ENCODE peak calls at places on chromosomes 1 and 21, in five cellular contexts. One of them, this sample, is unnamed.
A peak's percentile ranks its signal among the peaks of the same experiment; 100 is the strongest.

GRCh38 chr1:84253891-84254290 is 47.6 kb upstream of the SAMD13 start:
- DNase-seq in Panc1: peak; percentile 99
- DNase-seq in activated CD4-positive, alpha-beta T cell treated with anti-CD3 and anti-CD28 coated beads for 24 hours: no peak
- DNase-seq in mesendoderm: no peak
- DNase-seq in naive thymus-derived CD8-positive, alpha-beta T cell: no peak
- DNase-seq in this sample: no peak

GRCh38 chr1:204377800-204378608 is 18.3 kb upstream of the PLEKHA6 start:
- DNase-seq in Panc1: no peak
- DNase-seq in activated CD4-positive, alpha-beta T cell treated with anti-CD3 and anti-CD28 coated beads for 24 hours: peak; percentile 33
- DNase-seq in mesendoderm: peak; percentile 55
- DNase-seq in naive thymus-derived CD8-positive, alpha-beta T cell: peak; percentile 56
- DNase-seq in this sample: peak; percentile 43

GRCh38 chr1:231039161-231040018 is 664 bp downstream of the FAM89A start:
- DNase-seq in Panc1: no peak
- DNase-seq in activated CD4-positive, alpha-beta T cell treated with anti-CD3 and anti-CD28 coated beads for 24 hours: peak; percentile 15
- DNase-seq in mesendoderm: peak; percentile 68
- DNase-seq in naive thymus-derived CD8-positive, alpha-beta T cell: peak; percentile 24
- DNase-seq in this sample: peak; percentile 70

GRCh38 chr1:156004843-156005593 is 15.7 kb downstream of the SSR2 start:
- DNase-seq in Panc1: no peak
- DNase-seq in activated CD4-positive, alpha-beta T cell treated with anti-CD3 and anti-CD28 coated beads for 24 hours: no peak
- DNase-seq in mesendoderm: no peak
- DNase-seq in naive thymus-derived CD8-positive, alpha-beta T cell: peak; percentile 39
- DNase-seq in this sample: peak; percentile 4

GRCh38 chr1:47208374-47208850 is 18.6 kb upstream of the PDZK1IP1 start:
- DNase-seq in Panc1: no peak
- DNase-seq in activated CD4-positive, alpha-beta T cell treated with anti-CD3 and anti-CD28 coated beads for 24 hours: no peak
- DNase-seq in mesendoderm: no peak
- DNase-seq in naive thymus-derived CD8-positive, alpha-beta T cell: no peak
- DNase-seq in this sample: no peak

GRCh38 chr1:247121382-247121781 is 17.2 kb upstream of the ZNF669 start:
- DNase-seq in Panc1: no peak
- DNase-seq in activated CD4-positive, alpha-beta T cell treated with anti-CD3 and anti-CD28 coated beads for 24 hours: no peak
- DNase-seq in mesendoderm: no peak
- DNase-seq in naive thymus-derived CD8-positive, alpha-beta T cell: no peak
- DNase-seq in this sample: no peak

GRCh38 chr21:38229260-38229877 is 27.4 kb upstream of the KCNJ15 start:
- DNase-seq in Panc1: no peak
- DNase-seq in activated CD4-positive, alpha-beta T cell treated with anti-CD3 and anti-CD28 coated beads for 24 hours: no peak
- DNase-seq in mesendoderm: peak; percentile 59
- DNase-seq in naive thymus-derived CD8-positive, alpha-beta T cell: no peak
- DNase-seq in this sample: no peak

GRCh38 chr1:221162939-221163338 is 283.7 kb downstream of the HLX start:
- DNase-seq in Panc1: no peak
- DNase-seq in activated CD4-positive, alpha-beta T cell treated with anti-CD3 and anti-CD28 coated beads for 24 hours: no peak
- DNase-seq in mesendoderm: no peak
- DNase-seq in naive thymus-derived CD8-positive, alpha-beta T cell: no peak
- DNase-seq in this sample: no peak

GRCh38 chr1:159090566-159091546 is 14.3 kb upstream of the AIM2 start:
- DNase-seq in Panc1: no peak
- DNase-seq in activated CD4-positive, alpha-beta T cell treated with anti-CD3 and anti-CD28 coated beads for 24 hours: no peak
- DNase-seq in mesendoderm: no peak
- DNase-seq in naive thymus-derived CD8-positive, alpha-beta T cell: no peak
- DNase-seq in this sample: no peak

GRCh38 chr1:86154581-86155060 is 2.0 kb downstream of the COL24A1 start:
- DNase-seq in Panc1: no peak
- DNase-seq in activated CD4-positive, alpha-beta T cell treated with anti-CD3 and anti-CD28 coated beads for 24 hours: no peak
- DNase-seq in mesendoderm: peak; percentile 53
- DNase-seq in naive thymus-derived CD8-positive, alpha-beta T cell: no peak
- DNase-seq in this sample: no peak

GRCh38 chr1:162861101-162861500 is at the start of gene CCDC190:
- DNase-seq in Panc1: no peak
- DNase-seq in activated CD4-positive, alpha-beta T cell treated with anti-CD3 and anti-CD28 coated beads for 24 hours: no peak
- DNase-seq in mesendoderm: peak; percentile 36
- DNase-seq in naive thymus-derived CD8-positive, alpha-beta T cell: no peak
- DNase-seq in this sample: no peak

This sample was measured in stimulated activated effector memory CD8-positive, alpha-beta T cell treated with anti-CD3 and anti-CD28 coated beads, Interleukin-12 subunit alpha, Interleukin-12 subunit beta, amount 100 ng/mL, for 72 hours.